ENCODE peak calls at places on chromosomes 5 and 9, in nine cellular contexts. S is cardiac fibroblast, W is neural progenitor cell, T is psoas muscle, B is HFF-Myc, H is fibroblast of mammary gland, I is fibroblast of lung, G is AG04449, J is esophagus squamous epithelium. L is an unnamed sample.

GRCh38 chr9:108056805-108057386 is 567.3 kb upstream of the KLF4 start:
- DNase-seq in S (peak), W (no peak), T (no peak), B (no peak), H (peak), I (peak), G (no peak), J (no peak), L (no peak)

GRCh38 chr5:177369050-177369912 is 11.6 kb downstream of the RGS14 start:
- DNase-seq in S (peak), W (peak), T (no peak), B (no peak), H (peak), I (no peak), G (no peak), J (no peak), L (no peak)

GRCh38 chr9:24502548-24502947 is 43.1 kb downstream of the IZUMO3 start:
- DNase-seq in S (no peak), W (peak), T (no peak), B (no peak), H (no peak), I (no peak), G (no peak), J (no peak), L (no peak)

GRCh38 chr9:96858018-96858573 is 3.8 kb upstream of the ZNF782 start:
- DNase-seq in S (peak), W (no peak), T (no peak), B (no peak), H (no peak), I (no peak), G (peak), J (no peak), L (no peak)

GRCh38 chr5:170429014-170429413 is 39.8 kb upstream of the KCNMB1 start:
- DNase-seq in S (peak), W (peak), T (no peak), B (no peak), H (peak), I (peak), G (no peak), J (no peak), L (no peak)

GRCh38 chr9:121735065-121735791 is 83.8 kb downstream of the DAB2IP start:
- DNase-seq in S (peak), W (peak), T (no peak), B (peak), H (peak), I (peak), G (peak), J (no peak), L (peak)

GRCh38 chr5:107195996-107196395 is 474.7 kb downstream of the EFNA5 start:
- DNase-seq in S (no peak), W (peak), T (no peak), B (no peak), H (no peak), I (no peak), G (no peak), J (no peak), L (no peak)

GRCh38 chr9:133787749-133788015 is 49.5 kb upstream of the SARDH start:
- DNase-seq in S (peak), W (peak), T (no peak), B (no peak), H (peak), I (peak), G (no peak), J (no peak), L (no peak)

GRCh38 chr5:39411051-39411450 is 13.7 kb downstream of the DAB2 start:
- DNase-seq in S (peak), W (no peak), T (no peak), B (no peak), H (peak), I (peak), G (no peak), J (no peak), L (no peak)

GRCh38 chr5:19927919-19928318 is 60.1 kb downstream of the CDH18 start:
- DNase-seq in S (no peak), W (peak), T (no peak), B (no peak), H (peak), I (peak), G (no peak), J (no peak), L (no peak)

GRCh38 chr9:89759563-89759962 is 154.8 kb downstream of the GADD45G start:
- DNase-seq in S (no peak), W (no peak), T (no peak), B (no peak), H (no peak), I (no peak), G (no peak), J (no peak), L (no peak)

GRCh38 chr5:159764283-159764927 is 151.9 kb upstream of the ADRA1B start:
- DNase-seq in S (peak), W (no peak), T (no peak), B (no peak), H (peak), I (peak), G (peak), J (no peak), L (no peak)

DNA sequence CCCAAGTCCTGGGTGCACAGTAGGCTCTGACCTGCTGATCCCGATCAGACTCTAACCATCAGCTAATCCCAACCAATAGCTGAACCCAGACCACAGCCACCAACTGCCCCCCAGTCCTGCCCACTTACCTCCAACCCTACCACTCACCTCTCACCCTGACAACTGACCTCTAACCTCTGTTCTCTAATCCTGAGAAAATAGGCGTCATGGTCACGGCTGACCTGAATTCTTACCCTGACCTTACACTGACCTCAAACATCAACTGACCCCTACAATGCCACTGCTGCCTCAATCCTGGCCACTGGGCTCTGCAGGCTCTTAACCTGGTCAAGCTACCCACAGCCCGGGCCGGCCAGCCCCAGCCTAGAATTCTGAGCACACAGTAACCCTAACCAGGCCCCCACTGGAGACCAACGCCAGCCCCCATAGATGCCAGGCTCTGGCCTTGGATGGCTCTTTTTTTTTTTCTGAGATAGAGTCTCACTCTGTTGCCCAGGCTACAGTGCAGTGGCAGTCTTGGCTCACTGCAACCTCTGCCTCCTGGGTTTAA is 63.8 kb upstream of the ASS1 start:
- DNase-seq in S (no peak), W (no peak), T (no peak), B (no peak), H (no peak), I (no peak), G (no peak), J (no peak), L (no peak)
- TF ChIP-seq CTCF in S (no peak), W (no peak), T (no peak), B (no peak), H (no peak), I (no peak), G (no peak), J (no peak), L (no peak)

GRCh38 chr5:53738105-53738504 is 177.7 kb downstream of the NDUFS4 start:
- DNase-seq in S (no peak), W (no peak), T (no peak), B (no peak), H (no peak), I (no peak), G (no peak), J (no peak), L (no peak)

GRCh38 chr5:53730938-53731337 is 170.5 kb downstream of the NDUFS4 start:
- DNase-seq in S (peak), W (no peak), T (no peak), B (no peak), H (no peak), I (no peak), G (no peak), J (no peak), L (no peak)

GRCh38 chr5:53739111-53739510 is 178.7 kb downstream of the NDUFS4 start:
- DNase-seq in S (no peak), W (no peak), T (no peak), B (no peak), H (no peak), I (no peak), G (no peak), J (no peak), L (no peak)

DNA sequence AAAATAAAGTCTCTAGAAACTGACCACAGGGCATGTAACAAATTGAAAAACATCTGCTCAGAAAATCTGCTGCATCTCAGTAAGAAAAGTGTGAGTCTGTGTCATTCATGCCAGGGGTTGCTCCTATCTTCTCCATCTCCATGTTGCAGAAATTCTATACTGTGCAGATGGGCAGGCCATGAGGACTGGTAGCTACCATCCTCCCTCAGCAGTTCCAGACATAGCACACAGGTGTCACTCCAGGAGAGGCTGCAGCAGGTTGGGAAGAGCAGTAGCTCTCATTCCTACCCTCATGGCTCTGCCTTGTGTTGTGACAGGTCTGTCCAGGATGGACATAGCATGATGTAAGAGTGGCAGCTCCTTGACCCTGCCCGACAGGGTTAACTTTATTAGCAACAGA is 173.4 kb downstream of the NDUFS4 start:
- DNase-seq in S (no peak), W (no peak), T (no peak), B (no peak), H (no peak), I (no peak), G (no peak), J (no peak), L (no peak)
- TF ChIP-seq CTCF in S (no peak), W (no peak), T (no peak), B (no peak), H (no peak), I (no peak), G (no peak), J (no peak), L (no peak)

GRCh38 chr5:142324871-142325676 is at the start of gene SPRY4:
- DNase-seq in S (peak), W (peak), T (peak), B (peak), H (peak), I (peak), G (peak), J (peak), L (peak)
- TF ChIP-seq CTCF in S (no peak), W (no peak), T (no peak), B (peak), H (no peak), I (no peak), G (peak), J (no peak), L (peak)

DNA sequence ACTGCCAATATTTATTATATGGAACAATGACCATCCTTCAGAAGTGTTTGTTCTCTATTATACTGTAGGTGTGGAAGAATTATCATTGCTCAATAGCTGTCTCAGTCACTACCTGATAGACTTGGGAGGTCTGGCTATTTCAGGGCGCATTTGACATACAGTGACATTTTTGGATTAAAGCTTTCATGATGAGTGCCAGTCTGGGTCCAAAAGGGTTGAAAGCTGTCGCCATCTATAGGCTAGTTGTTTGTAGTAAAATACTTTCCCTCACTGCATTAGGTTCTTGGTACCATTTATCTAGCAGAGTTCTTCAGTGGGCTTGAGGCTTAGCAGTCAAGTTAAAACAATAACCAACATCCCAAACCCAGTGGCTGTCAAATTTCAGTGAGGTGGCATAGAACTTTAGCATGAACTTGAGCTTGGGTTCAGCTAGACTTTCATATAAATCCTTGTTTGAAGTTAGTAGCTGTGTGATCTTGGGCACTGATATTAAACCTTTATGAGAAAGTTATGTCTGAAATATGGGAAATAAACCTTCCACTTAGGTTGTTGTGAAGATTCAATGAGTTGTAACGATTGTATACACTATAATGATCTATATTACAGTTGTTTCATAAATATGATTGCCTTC is 110.5 kb upstream of the CDKN2B start:
- DNase-seq in S (peak), W (peak), T (no peak), B (no peak), H (peak), I (peak), G (no peak), J (no peak), L (no peak)
- TF ChIP-seq CTCF in S (peak), W (peak), T (peak), B (peak), H (peak), I (peak), G (peak), J (peak), L (peak)